ENCODE peak calls at places on chromosomes 5 and 9, in seven cellular contexts. Z, F, C, G, T, X and K are unnamed samples.

GRCh38 chr9:20398511-20399338 is 223.6 kb downstream of the MLLT3 start:
- DNase-seq in X (no peak), Z (no peak), T (no peak), C (no peak), G (no peak), F (no peak), K (no peak)

GRCh38 chr5:15601853-15602252 is 101.9 kb downstream of the FBXL7 start:
- DNase-seq in T (no peak), X (no peak), G (no peak), F (no peak), C (no peak), Z (no peak), K (no peak)

GRCh38 chr5:179553875-179554274 is 3.5 kb downstream of the RUFY1 start:
- DNase-seq in Z (no peak), C (no peak), X (peak; percentile 77), T (no peak), G (peak; percentile 55), F (peak; percentile 78), K (peak; percentile 77)

GRCh38 chr9:35426627-35427026 is 63.3 kb upstream of the RUSC2 start:
- DNase-seq in T (no peak), Z (no peak), F (no peak), G (no peak), X (no peak), C (no peak), K (peak; percentile 35)

GRCh38 chr9:34628656-34629491 is at the start of gene ARID3C:
- DNase-seq in C (no peak), Z (no peak), T (peak; percentile 80), X (no peak), G (no peak), F (no peak), K (no peak)

GRCh38 chr9:125743687-125744428 is 3.3 kb upstream of the PBX3 start:
- DNase-seq in G (peak; percentile 83), T (no peak), F (peak; percentile 75), C (no peak), Z (no peak), X (no peak), K (peak; percentile 75)

GRCh38 chr9:129320575-129321311 is 142.7 kb upstream of the IER5L start:
- DNase-seq in T (peak; percentile 65), Z (no peak), X (peak; percentile 84), C (peak; percentile 62), F (peak; percentile 89), G (peak; percentile 88), K (peak; percentile 78)

GRCh38 chr9:6628714-6629113 is 16.8 kb downstream of the GLDC start:
- DNase-seq in F (no peak), X (no peak), C (no peak), T (no peak), Z (no peak), G (no peak), K (no peak)

GRCh38 chr9:27108981-27109541 is at the start of gene TEK:
- DNase-seq in F (no peak), G (peak; percentile 28), X (peak; percentile 63), C (no peak), T (peak; percentile 35), Z (no peak), K (peak; percentile 38)

GRCh38 chr5:96734871-96735325 is 72.7 kb downstream of the CAST start:
- DNase-seq in X (peak; percentile 78), C (no peak), T (no peak), G (peak; percentile 76), Z (peak; percentile 40), F (no peak), K (peak; percentile 54)

GRCh38 chr9:75983320-75983719 is 92.8 kb downstream of the PCSK5 start:
- DNase-seq in F (no peak), C (no peak), G (no peak), X (no peak), T (no peak), Z (no peak), K (no peak)

GRCh38 chr9:75976549-75976948 is 86.1 kb downstream of the PCSK5 start:
- DNase-seq in T (no peak), G (no peak), X (no peak), Z (no peak), C (no peak), F (no peak), K (no peak)

GRCh38 chr9:75974006-75974766 is 83.7 kb downstream of the PCSK5 start:
- DNase-seq in G (peak; percentile 16), T (no peak), C (no peak), F (no peak), Z (no peak), X (no peak), K (no peak)

DNA sequence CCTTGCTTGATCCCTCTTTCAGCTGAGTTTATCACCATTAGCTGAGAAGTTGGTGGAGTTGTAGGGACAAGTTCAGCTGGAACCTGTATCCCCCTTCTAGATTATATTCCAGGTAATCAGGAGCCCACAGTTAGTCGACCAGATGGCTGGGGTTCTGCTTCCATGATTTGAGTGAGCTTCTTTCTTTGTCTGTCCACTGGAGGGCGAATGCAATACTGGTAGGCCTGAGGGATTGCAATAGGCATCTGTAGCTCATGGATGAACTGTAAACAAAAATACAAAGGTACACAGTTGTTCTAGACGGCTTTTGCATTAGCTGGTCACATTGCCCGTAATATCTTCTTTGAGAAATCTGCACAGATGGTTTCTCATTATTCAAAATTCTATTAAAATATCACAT is 88.9 kb downstream of the PCSK5 start:
- DNase-seq in Z (peak; percentile 8), X (no peak), T (no peak), C (no peak), F (no peak), G (peak; percentile 13), K (peak; percentile 16)
- TF ChIP-seq CTCF in Z (peak; percentile 55), X (peak; percentile 28), T (peak; percentile 42), C (no peak), F (no peak), G (peak; percentile 54), K (peak; percentile 37)

DNA sequence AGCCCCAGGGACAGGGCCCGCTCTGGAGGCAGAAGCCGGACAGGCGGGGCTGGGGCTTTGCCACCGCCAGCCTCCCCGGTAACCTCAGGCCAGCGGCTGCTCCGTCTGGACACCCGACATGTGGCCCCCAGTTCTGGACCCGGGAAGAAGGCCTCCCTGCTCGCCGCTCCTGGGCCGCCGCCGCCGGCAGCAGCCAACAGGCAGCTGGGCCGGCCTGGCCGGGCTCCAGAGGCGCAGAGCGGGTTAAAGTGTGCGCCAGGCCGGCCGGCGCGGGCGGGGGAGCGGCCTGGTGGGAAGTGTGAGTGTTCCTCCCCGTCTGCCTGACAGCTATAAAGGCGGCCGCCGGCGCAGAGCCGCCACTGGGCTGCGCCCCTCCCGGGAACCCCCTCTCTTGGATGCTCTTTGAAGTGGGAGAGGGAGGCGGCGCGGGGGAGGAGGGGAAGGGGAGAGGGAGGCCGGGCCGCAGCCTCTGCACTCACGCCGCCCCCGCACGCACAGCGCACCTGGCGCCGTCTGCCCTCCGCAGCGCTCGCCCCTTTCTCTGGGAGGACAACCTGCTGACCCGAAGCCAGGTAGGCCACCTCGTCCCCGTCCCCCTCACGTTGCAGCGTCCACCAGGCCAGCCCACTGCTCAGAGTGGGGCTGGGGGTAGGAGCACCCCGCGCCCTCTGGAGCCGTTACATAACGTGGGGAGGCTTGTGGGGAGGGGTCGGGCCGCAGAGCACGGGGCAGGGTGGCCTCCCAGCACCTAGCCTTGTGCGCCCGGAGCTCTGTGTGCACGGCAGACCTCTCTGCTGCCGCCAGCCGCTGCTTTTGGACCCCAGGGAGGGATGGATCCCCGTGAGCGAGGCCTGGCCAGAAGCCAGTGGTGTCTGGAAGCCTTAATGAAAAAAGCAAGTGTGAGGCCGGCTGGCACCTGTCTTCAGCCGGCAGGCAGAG is at the start of gene ADAMTSL2:
- DNase-seq in X (peak; percentile 64), F (no peak), T (peak; percentile 85), G (peak; percentile 34), C (no peak), Z (no peak), K (peak; percentile 50)
- H3K4me3 ChIP-seq in X (no peak within 1 kb of the TSS), F (no peak within 1 kb of the TSS), T (peak within 1 kb of the TSS; percentile 27), G (no peak within 1 kb of the TSS), C (peak within 1 kb of the TSS; percentile 29), Z (no peak within 1 kb of the TSS), K (no peak within 1 kb of the TSS)

GRCh38 chr5:173299820-173300219 is 28.4 kb downstream of the STC2 start:
- DNase-seq in Z (no peak), F (no peak), C (no peak), T (no peak), X (no peak), G (no peak), K (no peak)

GRCh38 chr5:173300389-173301047 is 27.7 kb downstream of the STC2 start:
- DNase-seq in X (no peak), T (no peak), Z (no peak), F (no peak), G (no peak), C (no peak), K (no peak)

GRCh38 chr5:173302546-173303155 is 25.6 kb downstream of the STC2 start:
- DNase-seq in G (peak; percentile 79), Z (no peak), C (no peak), T (peak; percentile 37), F (no peak), X (peak; percentile 87), K (peak; percentile 91)

GRCh38 chr5:173303878-173304590 is 24.2 kb downstream of the STC2 start:
- DNase-seq in Z (no peak), C (no peak), F (no peak), G (no peak), X (peak; percentile 72), T (peak; percentile 76), K (no peak)

DNA sequence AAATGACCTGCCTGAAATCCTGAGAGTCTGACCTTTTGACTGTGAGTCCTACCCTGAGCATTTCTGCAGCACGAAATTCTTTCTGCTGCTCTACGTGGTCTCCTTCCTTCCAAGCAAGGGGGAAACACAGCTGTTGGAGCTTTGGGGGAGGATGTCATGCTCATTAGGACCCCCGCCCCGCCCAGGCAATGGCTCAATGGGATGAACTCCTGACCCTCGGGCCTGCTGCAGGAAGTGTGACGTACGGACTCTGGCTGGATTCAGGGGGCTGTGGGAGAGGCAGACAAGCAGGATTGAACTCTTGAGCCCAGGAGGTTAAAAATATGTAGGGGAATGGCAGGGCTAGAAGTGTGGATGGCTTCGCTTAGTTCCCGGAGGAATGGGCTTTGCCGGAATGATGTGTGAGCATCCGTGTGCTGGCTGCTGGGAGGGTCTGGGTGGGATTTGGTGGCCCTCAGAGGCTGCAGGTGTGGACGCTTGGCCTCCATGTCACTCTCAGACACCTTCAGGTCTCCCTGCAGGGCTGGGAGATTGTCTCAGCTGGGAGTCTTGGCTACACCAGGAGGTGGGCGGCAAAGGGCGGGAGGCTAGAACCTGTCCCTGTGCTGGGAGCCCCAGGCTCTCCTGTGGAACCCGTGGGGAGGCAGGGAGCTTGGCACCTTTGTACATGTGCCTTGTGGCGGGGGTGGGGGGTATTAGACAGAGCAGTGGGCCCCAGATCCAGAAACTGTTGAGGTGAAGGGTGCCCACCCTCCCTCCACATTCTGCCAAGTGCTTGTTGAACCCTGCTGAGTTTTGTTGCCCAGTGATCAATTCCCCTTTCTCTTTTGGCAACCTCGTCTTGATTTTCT is 26.3 kb downstream of the STC2 start:
- DNase-seq in G (no peak), X (no peak), Z (no peak), C (no peak), T (peak; percentile 30), F (no peak), K (no peak)
- TF ChIP-seq CTCF in G (no peak), X (no peak), Z (no peak), C (no peak), T (no peak), F (no peak), K (no peak)

GRCh38 chr9:70534058-70534457 is 119.6 kb upstream of the KLF9 start:
- DNase-seq in F (no peak), G (no peak), Z (no peak), T (no peak), X (peak; percentile 19), C (no peak), K (no peak)
- H3K4me3 ChIP-seq in F (no peak overlapping the region), G (no peak overlapping the region), Z (no peak overlapping the region), T (no peak overlapping the region), X (no peak overlapping the region), C (no peak overlapping the region), K (no peak overlapping the region)